ENCODE peak calls at places on chromosomes 3 and 15, in eight cellular contexts. One of them, this sample, is unnamed. For H3K9me3, the result is how much of the 10 kb centered on the place peaks cover.

GRCh38 chr3:24495334-24495994 is 814 bp upstream of the THRB start:
- DNase-seq in ovary: peak
- DNase-seq in IMR-90: no peak
- DNase-seq in upper lobe of right lung: peak
- DNase-seq in CD4-positive, alpha-beta T cell: no peak
- DNase-seq in mammary epithelial cell: peak
- DNase-seq in K562: peak
- DNase-seq in GM23248: peak
- DNase-seq in this sample: peak

GRCh38 chr3:54836876-54837275 is 91.0 kb downstream of the LRTM1 start:
- DNase-seq in ovary: no peak
- DNase-seq in IMR-90: no peak
- DNase-seq in upper lobe of right lung: no peak
- DNase-seq in CD4-positive, alpha-beta T cell: no peak
- DNase-seq in mammary epithelial cell: no peak
- DNase-seq in K562: no peak
- DNase-seq in GM23248: no peak
- DNase-seq in this sample: peak

GRCh38 chr15:36831915-36832310 is 252.5 kb downstream of the CDIN1 start:
- DNase-seq in ovary: no peak
- DNase-seq in IMR-90: no peak
- DNase-seq in upper lobe of right lung: no peak
- DNase-seq in CD4-positive, alpha-beta T cell: no peak
- DNase-seq in mammary epithelial cell: peak
- DNase-seq in K562: no peak
- DNase-seq in GM23248: no peak
- DNase-seq in this sample: no peak

GRCh38 chr15:94671845-94672524 is 440.6 kb downstream of the MCTP2 start:
- DNase-seq in ovary: peak
- DNase-seq in IMR-90: peak
- DNase-seq in upper lobe of right lung: no peak
- DNase-seq in CD4-positive, alpha-beta T cell: no peak
- DNase-seq in mammary epithelial cell: no peak
- DNase-seq in K562: peak
- DNase-seq in GM23248: peak
- DNase-seq in this sample: peak

GRCh38 chr15:73010154-73011152 is 41.8 kb upstream of the NEO1 start:
- DNase-seq in ovary: no peak
- DNase-seq in IMR-90: peak
- DNase-seq in upper lobe of right lung: no peak
- DNase-seq in CD4-positive, alpha-beta T cell: no peak
- DNase-seq in mammary epithelial cell: peak
- DNase-seq in K562: no peak
- DNase-seq in GM23248: peak
- DNase-seq in this sample: no peak

GRCh38 chr3:21839592-21839991 is 88.6 kb upstream of the ZNF385D start:
- DNase-seq in ovary: no peak
- DNase-seq in IMR-90: peak
- DNase-seq in upper lobe of right lung: no peak
- DNase-seq in CD4-positive, alpha-beta T cell: no peak
- DNase-seq in mammary epithelial cell: peak
- DNase-seq in K562: peak
- DNase-seq in GM23248: peak
- DNase-seq in this sample: peak

GRCh38 chr15:88518903-88519302 is 27.6 kb downstream of the DET1 start:
- DNase-seq in ovary: no peak
- DNase-seq in IMR-90: no peak
- DNase-seq in upper lobe of right lung: no peak
- DNase-seq in CD4-positive, alpha-beta T cell: no peak
- DNase-seq in mammary epithelial cell: peak
- DNase-seq in K562: no peak
- DNase-seq in GM23248: no peak
- DNase-seq in this sample: no peak

GRCh38 chr3:16508591-16508995 is 4.9 kb downstream of the RFTN1 start:
- DNase-seq in ovary: no peak
- DNase-seq in IMR-90: no peak
- DNase-seq in upper lobe of right lung: no peak
- DNase-seq in CD4-positive, alpha-beta T cell: no peak
- DNase-seq in mammary epithelial cell: no peak
- DNase-seq in K562: no peak
- DNase-seq in GM23248: peak
- DNase-seq in this sample: peak

GRCh38 chr3:78726545-78726944 is 1041.3 kb downstream of the ROBO1 start:
- DNase-seq in ovary: no peak
- DNase-seq in IMR-90: no peak
- DNase-seq in upper lobe of right lung: no peak
- DNase-seq in CD4-positive, alpha-beta T cell: no peak
- DNase-seq in mammary epithelial cell: no peak
- DNase-seq in K562: no peak
- DNase-seq in GM23248: no peak
- DNase-seq in this sample: no peak

GRCh38 chr3:118089563-118089962 is 945.1 kb downstream of the IGSF11 start:
- DNase-seq in ovary: no peak
- DNase-seq in IMR-90: peak
- DNase-seq in upper lobe of right lung: no peak
- DNase-seq in CD4-positive, alpha-beta T cell: no peak
- DNase-seq in mammary epithelial cell: peak
- DNase-seq in K562: no peak
- DNase-seq in GM23248: peak
- DNase-seq in this sample: peak
- H3K9me3 ChIP-seq in ovary: under half
- H3K9me3 ChIP-seq in IMR-90: under half
- H3K9me3 ChIP-seq in upper lobe of right lung: under half
- H3K9me3 ChIP-seq in CD4-positive, alpha-beta T cell: under half
- H3K9me3 ChIP-seq in mammary epithelial cell: under half
- H3K9me3 ChIP-seq in K562: under half
- H3K9me3 ChIP-seq in GM23248: under half
- H3K9me3 ChIP-seq in this sample: under half

GRCh38 chr3:104279617-104280016 is 1087.1 kb upstream of the ALCAM start:
- DNase-seq in ovary: no peak
- DNase-seq in IMR-90: peak
- DNase-seq in upper lobe of right lung: no peak
- DNase-seq in CD4-positive, alpha-beta T cell: no peak
- DNase-seq in mammary epithelial cell: peak
- DNase-seq in K562: no peak
- DNase-seq in GM23248: peak
- DNase-seq in this sample: peak
- H3K9me3 ChIP-seq in ovary: under half
- H3K9me3 ChIP-seq in IMR-90: under half
- H3K9me3 ChIP-seq in upper lobe of right lung: under half
- H3K9me3 ChIP-seq in CD4-positive, alpha-beta T cell: under half
- H3K9me3 ChIP-seq in mammary epithelial cell: under half
- H3K9me3 ChIP-seq in K562: under half
- H3K9me3 ChIP-seq in GM23248: under half
- H3K9me3 ChIP-seq in this sample: half or more

GRCh38 chr3:65945480-65945879 is 93.2 kb downstream of the MAGI1 start:
- DNase-seq in ovary: no peak
- DNase-seq in IMR-90: peak
- DNase-seq in upper lobe of right lung: no peak
- DNase-seq in CD4-positive, alpha-beta T cell: no peak
- DNase-seq in mammary epithelial cell: peak
- DNase-seq in K562: no peak
- DNase-seq in GM23248: peak
- DNase-seq in this sample: no peak
- H3K9me3 ChIP-seq in ovary: under half
- H3K9me3 ChIP-seq in IMR-90: under half
- H3K9me3 ChIP-seq in upper lobe of right lung: under half
- H3K9me3 ChIP-seq in CD4-positive, alpha-beta T cell: under half
- H3K9me3 ChIP-seq in mammary epithelial cell: under half
- H3K9me3 ChIP-seq in K562: under half
- H3K9me3 ChIP-seq in GM23248: under half
- H3K9me3 ChIP-seq in this sample: under half

GRCh38 chr3:38438421-38438820 is 15.3 kb upstream of the ACVR2B start:
- DNase-seq in ovary: no peak
- DNase-seq in IMR-90: peak
- DNase-seq in upper lobe of right lung: no peak
- DNase-seq in CD4-positive, alpha-beta T cell: no peak
- DNase-seq in mammary epithelial cell: peak
- DNase-seq in K562: no peak
- DNase-seq in GM23248: peak
- DNase-seq in this sample: no peak
- H3K9me3 ChIP-seq in ovary: under half
- H3K9me3 ChIP-seq in IMR-90: under half
- H3K9me3 ChIP-seq in upper lobe of right lung: under half
- H3K9me3 ChIP-seq in CD4-positive, alpha-beta T cell: under half
- H3K9me3 ChIP-seq in mammary epithelial cell: under half
- H3K9me3 ChIP-seq in K562: under half
- H3K9me3 ChIP-seq in GM23248: under half
- H3K9me3 ChIP-seq in this sample: under half

GRCh38 chr3:137768021-137768360 is 3.9 kb downstream of the SOX14 start:
- DNase-seq in ovary: no peak
- DNase-seq in IMR-90: no peak
- DNase-seq in upper lobe of right lung: no peak
- DNase-seq in CD4-positive, alpha-beta T cell: no peak
- DNase-seq in mammary epithelial cell: no peak
- DNase-seq in K562: no peak
- DNase-seq in GM23248: no peak
- DNase-seq in this sample: no peak
- H3K9me3 ChIP-seq in ovary: under half
- H3K9me3 ChIP-seq in IMR-90: under half
- H3K9me3 ChIP-seq in upper lobe of right lung: under half
- H3K9me3 ChIP-seq in CD4-positive, alpha-beta T cell: under half
- H3K9me3 ChIP-seq in mammary epithelial cell: under half
- H3K9me3 ChIP-seq in K562: under half
- H3K9me3 ChIP-seq in GM23248: under half
- H3K9me3 ChIP-seq in this sample: under half

GRCh38 chr3:129434140-129434539 is 5.6 kb downstream of the MBD4 start:
- DNase-seq in ovary: no peak
- DNase-seq in IMR-90: no peak
- DNase-seq in upper lobe of right lung: no peak
- DNase-seq in CD4-positive, alpha-beta T cell: no peak
- DNase-seq in mammary epithelial cell: no peak
- DNase-seq in K562: no peak
- DNase-seq in GM23248: no peak
- DNase-seq in this sample: no peak
- H3K9me3 ChIP-seq in ovary: under half
- H3K9me3 ChIP-seq in IMR-90: under half
- H3K9me3 ChIP-seq in upper lobe of right lung: under half
- H3K9me3 ChIP-seq in CD4-positive, alpha-beta T cell: under half
- H3K9me3 ChIP-seq in mammary epithelial cell: under half
- H3K9me3 ChIP-seq in K562: under half
- H3K9me3 ChIP-seq in GM23248: under half
- H3K9me3 ChIP-seq in this sample: under half

DNA sequence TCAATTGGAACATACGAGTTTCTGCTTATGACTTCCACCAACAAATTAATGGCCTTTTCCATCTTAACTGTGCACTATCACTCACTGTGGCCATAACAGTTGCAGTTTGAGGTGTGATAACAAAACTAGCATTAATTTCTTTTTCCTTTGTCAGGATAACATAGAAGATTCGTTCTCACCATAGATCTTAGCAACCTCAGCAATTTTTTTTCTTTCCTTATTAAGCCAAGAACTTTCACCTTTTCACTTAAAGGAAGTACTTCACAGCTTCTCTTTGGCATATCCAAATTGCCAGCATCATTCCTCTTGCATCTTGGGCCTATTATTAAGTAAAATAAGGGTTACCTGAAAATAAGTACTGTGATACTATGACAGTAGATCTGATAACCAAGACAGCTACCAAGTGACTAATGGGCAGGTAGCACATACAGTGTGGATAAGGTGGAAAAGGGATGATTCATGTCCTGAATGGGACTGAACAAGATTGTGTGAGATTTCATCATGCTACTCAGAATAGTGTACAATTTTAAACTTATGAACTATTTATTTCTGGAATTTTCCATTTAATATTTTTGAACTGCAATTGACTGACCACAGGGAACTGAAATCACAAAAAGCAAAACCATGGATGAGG is 46.6 kb downstream of the CEP70 start:
- DNase-seq in ovary: no peak
- DNase-seq in IMR-90: no peak
- DNase-seq in upper lobe of right lung: no peak
- DNase-seq in CD4-positive, alpha-beta T cell: no peak
- DNase-seq in mammary epithelial cell: peak
- DNase-seq in K562: no peak
- DNase-seq in GM23248: no peak
- DNase-seq in this sample: no peak
- H3K9me3 ChIP-seq in ovary: under half
- H3K9me3 ChIP-seq in IMR-90: under half
- H3K9me3 ChIP-seq in upper lobe of right lung: under half
- H3K9me3 ChIP-seq in CD4-positive, alpha-beta T cell: under half
- H3K9me3 ChIP-seq in mammary epithelial cell: under half
- H3K9me3 ChIP-seq in K562: under half
- H3K9me3 ChIP-seq in GM23248: under half
- H3K9me3 ChIP-seq in this sample: half or more

DNA sequence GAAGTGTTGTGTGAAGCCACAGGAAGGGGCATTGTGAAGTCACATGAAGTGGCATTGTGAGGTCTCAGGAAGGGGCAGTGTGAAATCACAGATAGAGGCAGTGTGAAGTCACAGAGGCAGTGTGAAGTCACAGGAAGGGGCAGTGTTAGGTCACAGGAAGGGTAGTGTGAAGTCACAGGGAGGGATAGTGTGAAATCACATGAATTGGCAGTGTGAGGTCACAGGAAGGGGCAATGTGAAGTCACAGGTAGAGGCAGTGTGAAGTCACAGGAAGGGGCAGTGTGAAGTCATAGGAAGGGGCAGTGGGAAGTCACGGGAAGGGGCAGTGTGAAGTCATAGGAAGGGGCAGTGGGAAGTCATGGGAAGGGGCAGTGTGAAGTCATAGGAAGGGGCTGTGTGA is 37.9 kb downstream of the GASK1A start:
- DNase-seq in ovary: no peak
- DNase-seq in IMR-90: no peak
- DNase-seq in upper lobe of right lung: no peak
- DNase-seq in CD4-positive, alpha-beta T cell: no peak
- DNase-seq in mammary epithelial cell: no peak
- DNase-seq in K562: no peak
- DNase-seq in GM23248: no peak
- DNase-seq in this sample: no peak
- H3K9me3 ChIP-seq in ovary: under half
- H3K9me3 ChIP-seq in IMR-90: under half
- H3K9me3 ChIP-seq in upper lobe of right lung: under half
- H3K9me3 ChIP-seq in CD4-positive, alpha-beta T cell: half or more
- H3K9me3 ChIP-seq in mammary epithelial cell: under half
- H3K9me3 ChIP-seq in K562: under half
- H3K9me3 ChIP-seq in GM23248: under half
- H3K9me3 ChIP-seq in this sample: under half

DNA sequence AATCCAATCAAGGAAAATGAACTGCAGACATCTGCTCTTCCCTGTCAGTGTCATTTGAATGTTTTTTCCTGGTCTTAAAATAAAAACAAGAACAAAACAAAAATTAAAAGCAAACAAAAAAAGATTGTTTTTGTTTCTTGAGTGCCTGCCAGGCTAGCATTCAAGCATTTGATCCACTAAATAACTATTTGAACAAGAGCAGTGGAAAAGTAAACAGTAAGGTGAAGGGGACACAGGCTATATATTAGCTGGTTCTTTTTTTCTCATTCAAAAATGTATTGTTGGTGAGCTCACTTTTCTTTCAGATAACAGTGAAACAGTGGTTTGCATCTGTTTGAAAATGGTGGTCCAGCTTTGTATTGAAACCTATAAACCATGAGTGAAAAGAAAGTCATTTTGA is 586.9 kb upstream of the SGO1 start:
- DNase-seq in ovary: no peak
- DNase-seq in IMR-90: no peak
- DNase-seq in upper lobe of right lung: no peak
- DNase-seq in CD4-positive, alpha-beta T cell: no peak
- DNase-seq in mammary epithelial cell: no peak
- DNase-seq in K562: no peak
- DNase-seq in GM23248: no peak
- DNase-seq in this sample: no peak
- H3K9me3 ChIP-seq in ovary: under half
- H3K9me3 ChIP-seq in IMR-90: under half
- H3K9me3 ChIP-seq in upper lobe of right lung: under half
- H3K9me3 ChIP-seq in CD4-positive, alpha-beta T cell: under half
- H3K9me3 ChIP-seq in mammary epithelial cell: under half
- H3K9me3 ChIP-seq in K562: under half
- H3K9me3 ChIP-seq in GM23248: under half
- H3K9me3 ChIP-seq in this sample: under half